ENCODE peak calls at places on chromosomes 5 and 9, in eight cellular contexts. T, E, U, F, J, D, V and X are unnamed samples.
A peak's percentile ranks its signal among the peaks of the same experiment; 100 is the strongest.

GRCh38 chr5:176342766-176343458 is 18.7 kb downstream of the KIAA1191 start:
- DNase-seq in T (no peak), E (no peak), U (no peak), F (no peak), J (no peak), D (no peak), V (no peak), X (no peak)

GRCh38 chr5:168647083-168647482 is 67.9 kb upstream of the PANK3 start:
- DNase-seq in T (no peak), E (no peak), U (no peak), F (no peak), J (no peak), D (no peak), V (no peak), X (no peak)

GRCh38 chr5:1465966-1466471 is 20.8 kb upstream of the SLC6A3 start:
- DNase-seq in T (peak; percentile 8), E (no peak), U (no peak), F (no peak), J (no peak), D (no peak), V (peak; percentile 40), X (no peak)

GRCh38 chr9:81028504-81028903 is 660.8 kb downstream of the TLE1 start:
- DNase-seq in T (no peak), E (peak; percentile 66), U (no peak), F (no peak), J (no peak), D (peak; percentile 89), V (no peak), X (no peak)

GRCh38 chr9:121914017-121914595 is 179.0 kb downstream of the TTLL11 start:
- DNase-seq in T (no peak), E (no peak), U (no peak), F (no peak), J (no peak), D (no peak), V (no peak), X (no peak)

GRCh38 chr5:134097221-134097620 is 17.3 kb upstream of the TCF7 start:
- DNase-seq in T (no peak), E (no peak), U (no peak), F (no peak), J (no peak), D (peak; percentile 55), V (no peak), X (no peak)

GRCh38 chr5:42641321-42642005 is 115.2 kb upstream of the CCDC152 start:
- DNase-seq in T (no peak), E (no peak), U (no peak), F (no peak), J (no peak), D (no peak), V (no peak), X (no peak)

GRCh38 chr9:104094534-104095020 is 468 bp downstream of the SMC2 start:
- DNase-seq in T (no peak), E (no peak), U (no peak), F (no peak), J (no peak), D (no peak), V (no peak), X (no peak)

GRCh38 chr9:77488439-77489126 is 159.5 kb downstream of the GNA14 start:
- DNase-seq in T (no peak), E (no peak), U (no peak), F (no peak), J (no peak), D (no peak), V (no peak), X (no peak)

GRCh38 chr5:95731571-95732554 is 727 bp downstream of the RHOBTB3 start:
- DNase-seq in T (peak; percentile 49), E (peak; percentile 62), U (no peak), F (peak; percentile 34), J (peak; percentile 31), D (no peak), V (no peak), X (peak; percentile 51)

GRCh38 chr5:154834045-154834444 is 16.4 kb downstream of the FAXDC2 start:
- DNase-seq in T (no peak), E (no peak), U (no peak), F (peak; percentile 26), J (no peak), D (no peak), V (no peak), X (no peak)

GRCh38 chr9:136544549-136545064 is 1.2 kb downstream of the NOTCH1 start:
- DNase-seq in T (peak; percentile 63), E (no peak), U (peak; percentile 32), F (peak; percentile 22), J (no peak), D (no peak), V (peak; percentile 84), X (peak; percentile 57)

GRCh38 chr9:119963258-119963797 is 594.1 kb upstream of the BRINP1 start:
- DNase-seq in T (no peak), E (peak; percentile 82), U (no peak), F (no peak), J (no peak), D (peak; percentile 42), V (no peak), X (no peak)

GRCh38 chr5:121009058-121009457 is 545.0 kb downstream of the PRR16 start:
- DNase-seq in T (no peak), E (no peak), U (no peak), F (no peak), J (no peak), D (no peak), V (no peak), X (no peak)